ENCODE peak calls at places on chromosome 7, in nine cellular contexts. One of them, this sample, is unnamed.

GRCh38 chr7:94888542-94888941 is 18.9 kb upstream of the PPP1R9A start:
- DNase-seq in GM12865: peak
- DNase-seq in fibroblast of lung: no peak
- DNase-seq in astrocyte of the spinal cord: peak
- DNase-seq in K562: no peak
- DNase-seq in heart left ventricle: peak
- DNase-seq in endothelial cell: no peak
- DNase-seq in pancreas: peak
- DNase-seq in A673: peak
- DNase-seq in this sample: no peak

GRCh38 chr7:88344956-88345832 is 38.5 kb upstream of the STEAP4 start:
- DNase-seq in GM12865: peak
- DNase-seq in fibroblast of lung: peak
- DNase-seq in astrocyte of the spinal cord: peak
- DNase-seq in K562: peak
- DNase-seq in heart left ventricle: peak
- DNase-seq in endothelial cell: peak
- DNase-seq in pancreas: peak
- DNase-seq in A673: peak
- DNase-seq in this sample: no peak

GRCh38 chr7:106563466-106564150 is 97.3 kb downstream of the CCDC71L start:
- DNase-seq in GM12865: no peak
- DNase-seq in fibroblast of lung: no peak
- DNase-seq in astrocyte of the spinal cord: peak
- DNase-seq in K562: no peak
- DNase-seq in heart left ventricle: no peak
- DNase-seq in endothelial cell: no peak
- DNase-seq in pancreas: no peak
- DNase-seq in A673: peak
- DNase-seq in this sample: no peak

GRCh38 chr7:28125381-28126046 is 55.1 kb downstream of the JAZF1 start:
- DNase-seq in GM12865: no peak
- DNase-seq in fibroblast of lung: peak
- DNase-seq in astrocyte of the spinal cord: no peak
- DNase-seq in K562: no peak
- DNase-seq in heart left ventricle: no peak
- DNase-seq in endothelial cell: no peak
- DNase-seq in pancreas: no peak
- DNase-seq in A673: no peak
- DNase-seq in this sample: no peak

GRCh38 chr7:22900784-22901183 is 78.1 kb upstream of the TOMM7 start:
- DNase-seq in GM12865: no peak
- DNase-seq in fibroblast of lung: no peak
- DNase-seq in astrocyte of the spinal cord: no peak
- DNase-seq in K562: no peak
- DNase-seq in heart left ventricle: no peak
- DNase-seq in endothelial cell: no peak
- DNase-seq in pancreas: no peak
- DNase-seq in A673: no peak
- DNase-seq in this sample: no peak

GRCh38 chr7:45890902-45891461 is 2.7 kb downstream of the IGFBP1 start:
- DNase-seq in GM12865: peak
- DNase-seq in fibroblast of lung: peak
- DNase-seq in astrocyte of the spinal cord: peak
- DNase-seq in K562: peak
- DNase-seq in heart left ventricle: no peak
- DNase-seq in endothelial cell: no peak
- DNase-seq in pancreas: no peak
- DNase-seq in A673: peak
- DNase-seq in this sample: no peak

GRCh38 chr7:5797716-5798115 is 16.3 kb upstream of the RNF216 start:
- DNase-seq in GM12865: no peak
- DNase-seq in fibroblast of lung: no peak
- DNase-seq in astrocyte of the spinal cord: no peak
- DNase-seq in K562: no peak
- DNase-seq in heart left ventricle: no peak
- DNase-seq in endothelial cell: no peak
- DNase-seq in pancreas: no peak
- DNase-seq in A673: no peak
- DNase-seq in this sample: no peak

GRCh38 chr7:87316846-87317545 is 28.5 kb upstream of the CROT start:
- DNase-seq in GM12865: no peak
- DNase-seq in fibroblast of lung: peak
- DNase-seq in astrocyte of the spinal cord: peak
- DNase-seq in K562: no peak
- DNase-seq in heart left ventricle: no peak
- DNase-seq in endothelial cell: no peak
- DNase-seq in pancreas: no peak
- DNase-seq in A673: peak
- DNase-seq in this sample: peak

GRCh38 chr7:109950821-109951601 is 1139.9 kb upstream of the LRRN3 start:
- DNase-seq in GM12865: no peak
- DNase-seq in fibroblast of lung: no peak
- DNase-seq in astrocyte of the spinal cord: no peak
- DNase-seq in K562: no peak
- DNase-seq in heart left ventricle: no peak
- DNase-seq in endothelial cell: no peak
- DNase-seq in pancreas: no peak
- DNase-seq in A673: no peak
- DNase-seq in this sample: no peak

GRCh38 chr7:23811540-23811939 is 101.5 kb downstream of the STK31 start:
- DNase-seq in GM12865: no peak
- DNase-seq in fibroblast of lung: peak
- DNase-seq in astrocyte of the spinal cord: no peak
- DNase-seq in K562: peak
- DNase-seq in heart left ventricle: no peak
- DNase-seq in endothelial cell: no peak
- DNase-seq in pancreas: no peak
- DNase-seq in A673: peak
- DNase-seq in this sample: no peak

DNA sequence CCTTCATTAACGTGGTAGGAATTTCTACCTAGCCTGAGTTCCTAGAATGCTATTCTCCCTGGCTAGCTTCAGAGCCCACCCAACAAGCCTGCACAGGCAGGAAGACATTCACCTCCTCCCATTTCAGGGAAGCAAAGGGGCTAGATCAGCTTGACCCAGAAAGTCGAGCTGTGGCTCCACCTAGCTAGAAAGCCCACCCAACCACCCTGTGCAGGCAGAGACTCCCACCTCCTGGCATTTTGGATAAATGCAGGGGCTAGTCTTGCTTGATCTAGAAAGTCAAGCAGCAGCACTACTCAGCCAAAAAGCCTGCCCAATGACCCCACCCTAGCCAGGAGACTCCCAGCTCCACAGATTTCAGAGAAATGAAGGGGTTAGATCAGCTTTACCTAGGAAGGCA is 479.5 kb downstream of the SDK1 start:
- DNase-seq in GM12865: no peak
- DNase-seq in fibroblast of lung: no peak
- DNase-seq in astrocyte of the spinal cord: no peak
- DNase-seq in K562: no peak
- DNase-seq in heart left ventricle: no peak
- DNase-seq in endothelial cell: no peak
- DNase-seq in pancreas: no peak
- DNase-seq in A673: no peak
- DNase-seq in this sample: no peak
- TF ChIP-seq CTCF in GM12865: no peak
- TF ChIP-seq CTCF in fibroblast of lung: no peak
- TF ChIP-seq CTCF in astrocyte of the spinal cord: no peak
- TF ChIP-seq CTCF in K562: no peak
- TF ChIP-seq CTCF in heart left ventricle: no peak
- TF ChIP-seq CTCF in endothelial cell: no peak
- TF ChIP-seq CTCF in pancreas: no peak
- TF ChIP-seq CTCF in A673: no peak
- TF ChIP-seq CTCF in this sample: no peak

GRCh38 chr7:143437568-143437967 is 5.7 kb upstream of the TAS2R60 start:
- DNase-seq in GM12865: no peak
- DNase-seq in fibroblast of lung: no peak
- DNase-seq in astrocyte of the spinal cord: no peak
- DNase-seq in K562: no peak
- DNase-seq in heart left ventricle: no peak
- DNase-seq in endothelial cell: no peak
- DNase-seq in pancreas: no peak
- DNase-seq in A673: no peak
- DNase-seq in this sample: no peak
- TF ChIP-seq CTCF in GM12865: no peak
- TF ChIP-seq CTCF in fibroblast of lung: no peak
- TF ChIP-seq CTCF in astrocyte of the spinal cord: no peak
- TF ChIP-seq CTCF in K562: no peak
- TF ChIP-seq CTCF in heart left ventricle: no peak
- TF ChIP-seq CTCF in endothelial cell: no peak
- TF ChIP-seq CTCF in pancreas: no peak
- TF ChIP-seq CTCF in A673: no peak
- TF ChIP-seq CTCF in this sample: no peak

DNA sequence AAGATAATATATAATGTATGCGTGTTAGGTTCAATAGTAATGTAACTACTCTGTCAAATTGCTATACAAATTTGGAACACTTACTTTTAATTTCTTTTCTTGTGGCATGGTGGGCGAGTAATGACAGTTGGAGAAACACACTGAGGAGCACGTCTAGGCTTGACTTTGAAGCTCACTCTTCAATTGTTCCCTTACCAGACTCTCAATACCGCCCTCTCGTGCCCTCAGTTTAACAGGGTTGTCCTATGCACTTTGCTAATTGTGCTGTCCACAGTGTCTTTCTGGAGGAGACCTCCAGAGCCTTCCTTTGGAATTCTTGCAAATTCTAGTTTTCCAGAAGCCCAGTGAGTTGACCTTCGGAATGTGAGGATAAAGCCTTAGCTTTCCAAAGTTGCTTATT is 107.2 kb upstream of the RELN start:
- DNase-seq in GM12865: peak
- DNase-seq in fibroblast of lung: peak
- DNase-seq in astrocyte of the spinal cord: no peak
- DNase-seq in K562: no peak
- DNase-seq in heart left ventricle: no peak
- DNase-seq in endothelial cell: peak
- DNase-seq in pancreas: no peak
- DNase-seq in A673: peak
- DNase-seq in this sample: no peak
- TF ChIP-seq CTCF in GM12865: peak
- TF ChIP-seq CTCF in fibroblast of lung: peak
- TF ChIP-seq CTCF in astrocyte of the spinal cord: peak
- TF ChIP-seq CTCF in K562: peak
- TF ChIP-seq CTCF in heart left ventricle: no peak
- TF ChIP-seq CTCF in endothelial cell: no peak
- TF ChIP-seq CTCF in pancreas: no peak
- TF ChIP-seq CTCF in A673: peak
- TF ChIP-seq CTCF in this sample: peak

GRCh38 chr7:38748056-38748610 is 117.0 kb upstream of the AMPH start:
- DNase-seq in GM12865: no peak
- DNase-seq in fibroblast of lung: peak
- DNase-seq in astrocyte of the spinal cord: peak
- DNase-seq in K562: peak
- DNase-seq in heart left ventricle: no peak
- DNase-seq in endothelial cell: no peak
- DNase-seq in pancreas: no peak
- DNase-seq in A673: peak
- DNase-seq in this sample: no peak
- TF ChIP-seq CTCF in GM12865: peak
- TF ChIP-seq CTCF in fibroblast of lung: peak
- TF ChIP-seq CTCF in astrocyte of the spinal cord: peak
- TF ChIP-seq CTCF in K562: peak
- TF ChIP-seq CTCF in heart left ventricle: peak
- TF ChIP-seq CTCF in endothelial cell: peak
- TF ChIP-seq CTCF in pancreas: peak
- TF ChIP-seq CTCF in A673: peak
- TF ChIP-seq CTCF in this sample: peak

This sample was measured in AG09309.